ENCODE peak calls at places on chromosomes 6 and 20, in nine cellular contexts. Z, G, E, F, C, J, Y, K and U are unnamed samples.
A peak's percentile ranks its signal among the peaks of the same experiment; 100 is the strongest.

GRCh38 chr6:72826033-72826432 is 204.2 kb downstream of the KCNQ5 start:
- DNase-seq in C (no peak), G (no peak), Z (no peak), E (no peak), F (no peak), J (no peak), Y (no peak), K (no peak), U (no peak)

GRCh38 chr6:109686566-109686965 is 4.4 kb downstream of the AK9 start:
- DNase-seq in C (no peak), G (no peak), Y (no peak), F (no peak), J (no peak), K (no peak), Z (no peak), E (no peak), U (no peak)

GRCh38 chr20:11011653-11012052 is 337.9 kb upstream of the JAG1 start:
- DNase-seq in F (no peak), E (no peak), C (no peak), K (no peak), G (no peak), Z (no peak), J (no peak), Y (no peak), U (no peak)

GRCh38 chr20:62741701-62742491 is 33.3 kb downstream of the NTSR1 start:
- DNase-seq in Z (peak; percentile 5), G (peak; percentile 16), C (no peak), Y (no peak), E (no peak), J (no peak), K (no peak), F (no peak), U (no peak)

GRCh38 chr6:47483516-47483852 is 5.9 kb downstream of the CD2AP start:
- DNase-seq in Y (no peak), K (no peak), G (no peak), J (no peak), C (peak; percentile 23), Z (no peak), F (no peak), E (no peak), U (no peak)

GRCh38 chr6:108157234-108157971 is 8.4 kb upstream of the NR2E1 start:
- DNase-seq in F (no peak), C (no peak), G (no peak), E (no peak), K (peak; percentile 39), Z (no peak), Y (no peak), J (peak; percentile 73), U (no peak)

GRCh38 chr6:3808759-3809514 is 40.2 kb upstream of the FAM50B start:
- DNase-seq in F (no peak), C (peak; percentile 94), Y (no peak), G (no peak), Z (peak; percentile 24), E (peak; percentile 39), J (no peak), K (no peak), U (no peak)

GRCh38 chr20:5991623-5992441 is 41.4 kb downstream of the MCM8 start:
- DNase-seq in Z (no peak), J (no peak), C (no peak), E (no peak), Y (no peak), F (no peak), K (no peak), G (no peak), U (no peak)

GRCh38 chr6:105992315-105992961 is 93.7 kb upstream of the PRDM1 start:
- DNase-seq in G (peak; percentile 80), E (peak; percentile 86), K (peak; percentile 87), J (peak; percentile 95), Y (peak; percentile 79), Z (peak; percentile 86), C (peak; percentile 79), F (peak; percentile 61), U (peak; percentile 49)

GRCh38 chr6:7146079-7146828 is 38.5 kb downstream of the RREB1 start:
- DNase-seq in F (no peak), C (peak; percentile 69), K (no peak), E (peak; percentile 64), Z (no peak), Y (peak; percentile 86), G (no peak), J (no peak), U (no peak)

GRCh38 chr6:38055210-38055609 is 235.7 kb downstream of the ZFAND3 start:
- DNase-seq in F (no peak), K (no peak), Y (no peak), G (no peak), E (no peak), J (no peak), Z (no peak), C (no peak), U (no peak)

GRCh38 chr20:1186367-1186991 is 1.7 kb upstream of the TMEM74B start:
- DNase-seq in G (no peak), Y (no peak), E (no peak), C (no peak), J (no peak), Z (no peak), F (no peak), K (peak; percentile 52), U (no peak)

GRCh38 chr6:110741517-110741916 is 73.8 kb downstream of the CDK19 start:
- DNase-seq in Z (no peak), J (no peak), Y (no peak), G (no peak), F (no peak), E (no peak), C (no peak), K (no peak), U (no peak)

GRCh38 chr6:12296255-12296573 is 6.1 kb downstream of the EDN1 start:
- DNase-seq in F (no peak), C (peak; percentile 79), J (no peak), K (no peak), G (no peak), E (no peak), Z (no peak), Y (no peak), U (no peak)

GRCh38 chr6:754202-754601 is 61.3 kb upstream of the EXOC2 start:
- DNase-seq in K (no peak), Y (no peak), F (no peak), Z (no peak), J (no peak), G (no peak), E (no peak), C (no peak), U (no peak)

GRCh38 chr6:56038764-56039163 is 163.4 kb upstream of the BMP5 start:
- DNase-seq in G (no peak), Y (no peak), F (no peak), E (no peak), C (no peak), Z (no peak), K (no peak), J (no peak), U (no peak)

GRCh38 chr20:50049442-50050026 is 63.4 kb downstream of the UBE2V1 start:
- DNase-seq in K (no peak), Z (no peak), F (no peak), C (no peak), E (no peak), J (no peak), Y (no peak), G (no peak), U (no peak)

GRCh38 chr6:157649311-157650260 is 173.5 kb upstream of the SNX9 start:
- DNase-seq in G (peak; percentile 56), J (peak; percentile 79), E (peak; percentile 92), F (no peak), K (no peak), C (no peak), Z (peak; percentile 34), Y (no peak), U (no peak)

GRCh38 chr20:39294137-39294725 is 332.1 kb downstream of the DHX35 start:
- DNase-seq in Z (no peak), K (peak; percentile 80), C (no peak), F (no peak), E (no peak), Y (no peak), J (no peak), G (no peak), U (no peak)

GRCh38 chr20:32056708-32057491 is 4.9 kb downstream of the HCK start:
- DNase-seq in E (no peak), C (no peak), Z (no peak), G (no peak), F (no peak), J (no peak), K (no peak), Y (no peak), U (no peak)

GRCh38 chr20:34111712-34112599 is at the start of gene EIF2S2:
- DNase-seq in E (peak; percentile 96), G (peak; percentile 94), F (peak; percentile 73), Z (peak; percentile 96), C (peak; percentile 100), Y (peak; percentile 97), K (peak; percentile 98), J (peak; percentile 94), U (peak; percentile 80)
- TF ChIP-seq CTCF in E (no peak), G (no peak), F (no peak), Z (no peak), C (no peak), Y (no peak), K (no peak), J (no peak), U (no peak)

DNA sequence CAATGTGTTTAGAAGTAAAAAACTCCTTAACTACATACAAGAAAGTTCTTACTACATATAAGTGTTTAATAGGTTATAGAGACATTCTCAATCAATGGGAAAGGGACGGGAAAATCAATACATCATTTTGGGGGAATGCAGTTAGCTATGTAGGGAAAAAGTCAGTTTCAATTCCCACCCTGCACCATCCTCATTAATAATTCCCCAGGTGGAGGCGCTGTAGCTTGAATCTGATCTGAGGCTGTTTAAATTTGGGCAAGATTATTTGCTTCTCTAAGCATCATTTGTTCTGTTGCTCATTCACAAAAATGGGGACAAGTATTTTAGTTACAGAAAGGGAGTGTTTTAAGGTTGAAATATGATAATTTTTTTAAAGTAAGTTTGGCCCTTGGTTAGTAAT is 19.1 kb downstream of the OLIG3 start:
- DNase-seq in E (no peak), K (no peak), G (no peak), J (no peak), F (no peak), Y (no peak), Z (no peak), C (no peak), U (no peak)
- TF ChIP-seq CTCF in E (no peak), K (peak; percentile 75), G (no peak), J (peak; percentile 24), F (no peak), Y (no peak), Z (no peak), C (no peak), U (peak; percentile 0)

DNA sequence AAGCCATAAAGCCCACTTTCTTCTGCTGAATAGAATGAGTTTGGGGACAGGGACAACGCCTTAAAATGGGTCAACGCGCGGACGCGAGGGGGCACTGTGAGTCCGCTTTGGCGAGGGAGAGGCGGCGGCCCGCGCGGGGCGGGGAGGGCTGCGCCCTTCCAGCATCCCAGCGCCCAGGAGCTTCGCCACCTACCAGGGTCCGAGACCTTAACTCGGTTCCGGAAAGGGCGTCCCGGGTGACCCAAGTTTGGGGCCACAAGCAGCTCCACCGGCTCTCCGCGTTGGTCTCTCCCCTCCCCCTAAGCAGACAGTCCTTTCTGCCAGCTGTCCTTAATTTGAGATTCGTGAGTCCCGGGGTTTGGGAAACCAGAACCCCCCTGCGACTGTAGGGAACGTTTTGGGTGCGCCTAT is 1.8 kb upstream of the SAMD5 start:
- DNase-seq in K (peak; percentile 64), F (peak; percentile 55), E (peak; percentile 70), Z (peak; percentile 79), C (peak; percentile 50), Y (peak; percentile 39), J (peak; percentile 75), G (peak; percentile 81), U (no peak)
- TF ChIP-seq CTCF in K (peak; percentile 87), F (peak; percentile 36), E (peak; percentile 37), Z (peak; percentile 84), C (peak; percentile 80), Y (peak; percentile 47), J (peak; percentile 76), G (peak; percentile 72), U (peak; percentile 89)

GRCh38 chr6:90098025-90098474 is 198.6 kb downstream of the BACH2 start:
- DNase-seq in Y (peak; percentile 90), C (peak; percentile 96), F (peak; percentile 55), Z (peak; percentile 17), J (no peak), G (no peak), K (no peak), E (peak; percentile 28), U (no peak)
- TF ChIP-seq CTCF in Y (no peak), C (peak; percentile 57), F (no peak), Z (peak; percentile 31), J (peak; percentile 53), G (peak; percentile 47), K (no peak), E (no peak), U (peak; percentile 13)